ENCODE peak calls at places on chromosomes 5 and 9, in seven cellular contexts. One of them, this sample, is unnamed.
A peak's percentile ranks its signal among the peaks of the same experiment; 100 is the strongest.

GRCh38 chr5:113273949-113274348 is 160.8 kb downstream of the TSSK1B start:
- DNase-seq in A673: no peak
- DNase-seq in transverse colon: no peak
- DNase-seq in mesenchymal stem cell: no peak
- DNase-seq in Panc1: no peak
- DNase-seq in body of pancreas: no peak
- DNase-seq in neuronal stem cell: no peak
- DNase-seq in this sample: no peak

GRCh38 chr9:131281119-131281965 is 5.0 kb upstream of the FAM78A start:
- DNase-seq in neuronal stem cell: no peak
- DNase-seq in mesenchymal stem cell: no peak
- DNase-seq in body of pancreas: no peak
- DNase-seq in transverse colon: no peak
- DNase-seq in A673: no peak
- DNase-seq in Panc1: no peak
- DNase-seq in this sample: no peak

GRCh38 chr9:75531588-75531987 is 358.9 kb upstream of the PCSK5 start:
- DNase-seq in Panc1: no peak
- DNase-seq in body of pancreas: peak; percentile 4
- DNase-seq in neuronal stem cell: no peak
- DNase-seq in A673: no peak
- DNase-seq in mesenchymal stem cell: no peak
- DNase-seq in transverse colon: no peak
- DNase-seq in this sample: no peak

GRCh38 chr9:107778666-107779065 is 289.1 kb upstream of the KLF4 start:
- DNase-seq in mesenchymal stem cell: no peak
- DNase-seq in neuronal stem cell: no peak
- DNase-seq in Panc1: no peak
- DNase-seq in A673: no peak
- DNase-seq in body of pancreas: no peak
- DNase-seq in transverse colon: no peak
- DNase-seq in this sample: no peak

GRCh38 chr5:69079556-69079955 is 14.3 kb upstream of the SLC30A5 start:
- DNase-seq in mesenchymal stem cell: no peak
- DNase-seq in neuronal stem cell: no peak
- DNase-seq in body of pancreas: peak; percentile 77
- DNase-seq in A673: no peak
- DNase-seq in transverse colon: no peak
- DNase-seq in Panc1: no peak
- DNase-seq in this sample: no peak

GRCh38 chr5:122221857-122222256 is 90.2 kb upstream of the SNCAIP start:
- DNase-seq in A673: no peak
- DNase-seq in Panc1: no peak
- DNase-seq in mesenchymal stem cell: no peak
- DNase-seq in neuronal stem cell: no peak
- DNase-seq in transverse colon: no peak
- DNase-seq in body of pancreas: no peak
- DNase-seq in this sample: no peak

GRCh38 chr9:137150485-137151060 is 11.6 kb downstream of the GRIN1 start:
- DNase-seq in neuronal stem cell: no peak
- DNase-seq in body of pancreas: peak; percentile 56
- DNase-seq in mesenchymal stem cell: peak; percentile 21
- DNase-seq in transverse colon: peak; percentile 71
- DNase-seq in Panc1: no peak
- DNase-seq in A673: peak; percentile 76
- DNase-seq in this sample: no peak

GRCh38 chr9:121810489-121810888 is 159.1 kb downstream of the DAB2IP start:
- DNase-seq in body of pancreas: no peak
- DNase-seq in Panc1: no peak
- DNase-seq in mesenchymal stem cell: no peak
- DNase-seq in neuronal stem cell: no peak
- DNase-seq in transverse colon: no peak
- DNase-seq in A673: no peak
- DNase-seq in this sample: no peak

GRCh38 chr9:91844170-91844569 is 105.9 kb downstream of the ROR2 start:
- DNase-seq in transverse colon: peak; percentile 32
- DNase-seq in A673: no peak
- DNase-seq in Panc1: no peak
- DNase-seq in neuronal stem cell: no peak
- DNase-seq in mesenchymal stem cell: no peak
- DNase-seq in body of pancreas: peak; percentile 39
- DNase-seq in this sample: no peak

GRCh38 chr9:130741831-130742449 is 48.4 kb downstream of the EXOSC2 start:
- DNase-seq in neuronal stem cell: no peak
- DNase-seq in body of pancreas: no peak
- DNase-seq in transverse colon: no peak
- DNase-seq in A673: no peak
- DNase-seq in Panc1: no peak
- DNase-seq in mesenchymal stem cell: peak; percentile 33
- DNase-seq in this sample: no peak

GRCh38 chr5:34914671-34915138 is 599 bp downstream of the RAD1 start:
- DNase-seq in body of pancreas: peak; percentile 5
- DNase-seq in neuronal stem cell: no peak
- DNase-seq in mesenchymal stem cell: peak; percentile 59
- DNase-seq in Panc1: no peak
- DNase-seq in transverse colon: peak; percentile 34
- DNase-seq in A673: peak; percentile 21
- DNase-seq in this sample: peak; percentile 80

GRCh38 chr5:61916621-61917620 is 389.1 kb upstream of the KIF2A start:
- DNase-seq in mesenchymal stem cell: no peak
- DNase-seq in A673: no peak
- DNase-seq in Panc1: no peak
- DNase-seq in body of pancreas: peak; percentile 39
- DNase-seq in neuronal stem cell: no peak
- DNase-seq in transverse colon: no peak
- DNase-seq in this sample: no peak

GRCh38 chr5:7828269-7828668 is 22.7 kb downstream of the CFAP90 start:
- DNase-seq in body of pancreas: peak; percentile 61
- DNase-seq in neuronal stem cell: no peak
- DNase-seq in transverse colon: peak; percentile 11
- DNase-seq in mesenchymal stem cell: no peak
- DNase-seq in A673: no peak
- DNase-seq in Panc1: no peak
- DNase-seq in this sample: no peak

DNA sequence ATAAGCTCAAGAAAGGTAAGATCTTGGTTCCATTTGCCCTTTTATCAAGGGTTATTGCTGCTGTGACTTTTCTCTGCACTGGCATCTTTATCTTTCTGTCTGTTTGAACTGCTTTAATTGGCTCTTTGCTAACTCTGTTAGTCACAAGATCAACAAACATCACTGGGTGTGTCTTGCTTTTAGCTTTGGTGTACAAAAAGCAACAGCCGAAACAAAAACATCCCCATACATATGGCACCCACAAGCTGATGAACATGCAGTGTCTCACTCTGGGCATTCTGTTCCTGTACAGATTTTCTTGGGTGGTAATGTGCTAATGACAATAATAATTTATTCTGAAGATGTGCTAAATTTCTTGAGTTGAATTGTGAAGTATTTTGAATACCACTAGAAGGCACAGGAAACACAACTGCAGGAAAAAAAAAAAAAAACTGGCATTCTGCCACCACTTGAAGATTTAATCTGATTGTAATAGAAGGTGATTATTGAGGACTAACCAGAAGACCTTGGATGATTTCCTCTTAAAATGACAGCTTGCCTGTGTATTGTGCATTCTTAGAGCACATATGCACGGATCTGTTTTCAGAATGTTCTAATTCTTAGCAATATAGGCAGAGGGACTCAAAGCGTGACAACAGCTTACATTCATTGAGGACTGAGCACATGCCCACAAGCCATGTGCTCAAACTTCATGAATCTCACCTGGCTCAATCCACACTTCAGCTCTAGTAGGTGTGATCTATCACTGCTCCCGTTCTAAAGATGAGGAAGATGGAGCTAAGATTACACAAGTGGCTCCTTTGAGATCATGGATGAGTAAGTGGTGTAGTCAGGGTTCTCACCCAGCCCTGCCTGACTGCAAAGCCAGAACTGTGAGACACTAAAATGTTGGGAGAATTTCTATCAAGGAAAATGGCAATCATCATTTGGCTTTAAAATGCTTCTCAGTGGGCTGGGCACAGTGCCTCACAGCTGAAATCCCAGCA is 96.4 kb downstream of the EBF1 start:
- DNase-seq in A673: peak; percentile 55
- DNase-seq in Panc1: peak; percentile 47
- DNase-seq in mesenchymal stem cell: peak; percentile 38
- DNase-seq in neuronal stem cell: no peak
- DNase-seq in transverse colon: no peak
- DNase-seq in body of pancreas: no peak
- DNase-seq in this sample: no peak
- H3K4me1 ChIP-seq in A673: peaks cover 11% of the 10 kb centered on the region
- H3K4me1 ChIP-seq in Panc1: no peaks in the 10 kb centered on the region
- H3K4me1 ChIP-seq in mesenchymal stem cell: no peaks in the 10 kb centered on the region
- H3K4me1 ChIP-seq in neuronal stem cell: no peaks in the 10 kb centered on the region
- H3K4me1 ChIP-seq in transverse colon: no peaks in the 10 kb centered on the region
- H3K4me1 ChIP-seq in body of pancreas: no peaks in the 10 kb centered on the region
- H3K4me1 ChIP-seq in this sample: no peaks in the 10 kb centered on the region

GRCh38 chr9:113592806-113593575 is 129.5 kb downstream of the RGS3 start:
- DNase-seq in body of pancreas: no peak
- DNase-seq in transverse colon: no peak
- DNase-seq in Panc1: no peak
- DNase-seq in mesenchymal stem cell: no peak
- DNase-seq in neuronal stem cell: no peak
- DNase-seq in A673: no peak
- DNase-seq in this sample: peak; percentile 10

GRCh38 chr9:113590991-113591898 is 127.7 kb downstream of the RGS3 start:
- DNase-seq in Panc1: no peak
- DNase-seq in neuronal stem cell: peak; percentile 79
- DNase-seq in A673: peak; percentile 84
- DNase-seq in mesenchymal stem cell: peak; percentile 80
- DNase-seq in transverse colon: peak; percentile 78
- DNase-seq in body of pancreas: peak; percentile 85
- DNase-seq in this sample: peak; percentile 89

GRCh38 chr9:113591899-113592625 is 128.5 kb downstream of the RGS3 start:
- DNase-seq in neuronal stem cell: no peak
- DNase-seq in A673: no peak
- DNase-seq in Panc1: no peak
- DNase-seq in transverse colon: no peak
- DNase-seq in body of pancreas: no peak
- DNase-seq in mesenchymal stem cell: no peak
- DNase-seq in this sample: peak; percentile 35

GRCh38 chr9:113594484-113595299 is 131.2 kb downstream of the RGS3 start:
- DNase-seq in mesenchymal stem cell: peak; percentile 26
- DNase-seq in body of pancreas: peak; percentile 66
- DNase-seq in transverse colon: no peak
- DNase-seq in A673: no peak
- DNase-seq in Panc1: no peak
- DNase-seq in neuronal stem cell: no peak
- DNase-seq in this sample: peak; percentile 74

DNA sequence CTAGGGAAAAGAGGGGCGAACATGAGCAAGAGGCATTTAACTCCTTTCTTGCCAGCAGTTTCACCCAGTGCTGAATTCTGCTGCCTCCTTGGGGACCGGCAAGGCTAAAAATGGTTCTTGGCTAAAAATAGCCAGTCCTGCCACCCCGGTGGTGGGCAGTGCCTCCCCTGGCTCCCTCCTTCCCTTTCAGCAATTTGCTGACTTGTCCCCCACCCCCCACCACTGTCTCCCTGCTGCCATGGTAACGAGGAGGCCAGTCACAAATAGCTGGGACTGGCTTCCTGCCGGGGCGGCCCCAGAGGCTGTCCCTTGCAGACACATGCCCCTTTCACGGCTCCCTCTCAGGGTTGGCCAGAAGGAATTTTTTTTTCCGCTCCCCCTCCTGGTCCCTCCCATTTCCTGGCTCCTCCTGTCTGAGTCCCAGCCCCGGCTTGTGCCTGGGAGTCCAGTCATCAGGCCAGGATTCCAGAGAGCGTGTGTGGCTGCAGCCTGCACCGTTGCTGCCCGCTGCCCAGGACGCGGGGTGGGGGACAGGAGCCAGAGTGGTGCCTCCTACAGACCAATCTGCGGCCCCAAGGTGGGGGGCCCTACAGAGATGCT is 130.3 kb downstream of the RGS3 start:
- DNase-seq in neuronal stem cell: peak; percentile 98
- DNase-seq in mesenchymal stem cell: peak; percentile 100
- DNase-seq in transverse colon: peak; percentile 76
- DNase-seq in A673: peak; percentile 97
- DNase-seq in body of pancreas: peak; percentile 96
- DNase-seq in Panc1: peak; percentile 87
- DNase-seq in this sample: peak; percentile 98
- H3K4me3 ChIP-seq in neuronal stem cell: peak overlapping the region; percentile 78
- H3K4me3 ChIP-seq in mesenchymal stem cell: peak overlapping the region; percentile 69
- H3K4me3 ChIP-seq in transverse colon: peak overlapping the region; percentile 12
- H3K4me3 ChIP-seq in A673: peak overlapping the region; percentile 45
- H3K4me3 ChIP-seq in body of pancreas: peak overlapping the region; percentile 12
- H3K4me3 ChIP-seq in Panc1: peak overlapping the region; percentile 55
- H3K4me3 ChIP-seq in this sample: peak overlapping the region; percentile 88

GRCh38 chr9:135768516-135769218 is 66.7 kb downstream of the KCNT1 start:
- DNase-seq in neuronal stem cell: no peak
- DNase-seq in body of pancreas: no peak
- DNase-seq in mesenchymal stem cell: no peak
- DNase-seq in Panc1: no peak
- DNase-seq in transverse colon: no peak
- DNase-seq in A673: no peak
- DNase-seq in this sample: no peak
- H3K9me3 ChIP-seq in neuronal stem cell: peaks cover 7% of the 10 kb centered on the region
- H3K9me3 ChIP-seq in body of pancreas: no peaks in the 10 kb centered on the region
- H3K9me3 ChIP-seq in mesenchymal stem cell: peaks cover 9% of the 10 kb centered on the region
- H3K9me3 ChIP-seq in Panc1: no peaks in the 10 kb centered on the region
- H3K9me3 ChIP-seq in transverse colon: no peaks in the 10 kb centered on the region
- H3K9me3 ChIP-seq in A673: no peaks in the 10 kb centered on the region
- H3K9me3 ChIP-seq in this sample: no peaks in the 10 kb centered on the region

GRCh38 chr9:129419382-129419899 is 201.5 kb downstream of the C9orf50 start:
- DNase-seq in A673: no peak
- DNase-seq in neuronal stem cell: no peak
- DNase-seq in mesenchymal stem cell: no peak
- DNase-seq in Panc1: no peak
- DNase-seq in body of pancreas: no peak
- DNase-seq in transverse colon: no peak
- DNase-seq in this sample: no peak

GRCh38 chr9:129422032-129422842 is 198.7 kb downstream of the C9orf50 start:
- DNase-seq in mesenchymal stem cell: no peak
- DNase-seq in transverse colon: no peak
- DNase-seq in neuronal stem cell: no peak
- DNase-seq in A673: no peak
- DNase-seq in Panc1: no peak
- DNase-seq in body of pancreas: no peak
- DNase-seq in this sample: no peak

GRCh38 chr9:129422843-129423700 is 197.8 kb downstream of the C9orf50 start:
- DNase-seq in Panc1: no peak
- DNase-seq in A673: no peak
- DNase-seq in transverse colon: no peak
- DNase-seq in neuronal stem cell: no peak
- DNase-seq in body of pancreas: no peak
- DNase-seq in mesenchymal stem cell: peak; percentile 34
- DNase-seq in this sample: peak; percentile 85

GRCh38 chr9:129420721-129421120 is 200.2 kb downstream of the C9orf50 start:
- DNase-seq in neuronal stem cell: no peak
- DNase-seq in Panc1: no peak
- DNase-seq in mesenchymal stem cell: no peak
- DNase-seq in A673: no peak
- DNase-seq in transverse colon: no peak
- DNase-seq in body of pancreas: no peak
- DNase-seq in this sample: no peak

DNA sequence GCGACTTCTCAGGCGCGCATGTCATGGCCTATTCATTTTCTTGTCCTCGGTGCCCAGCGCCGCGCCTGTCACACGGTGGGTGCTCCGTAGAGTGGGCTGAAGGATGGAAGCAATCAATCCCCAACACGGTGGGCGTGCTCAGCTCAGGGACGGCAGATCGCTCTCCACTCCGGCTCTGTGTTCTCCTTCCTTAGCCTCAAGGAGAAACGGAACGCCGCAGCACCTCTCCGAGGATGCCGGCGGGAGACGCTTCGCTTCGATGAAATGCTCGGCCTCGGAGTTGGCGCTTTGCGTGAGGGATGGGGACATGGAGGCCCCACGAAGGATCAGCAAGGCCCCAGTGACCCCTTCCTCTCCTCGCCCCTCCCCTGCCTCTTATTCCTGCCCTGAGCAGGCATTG is 199.5 kb downstream of the C9orf50 start:
- DNase-seq in neuronal stem cell: no peak
- DNase-seq in transverse colon: no peak
- DNase-seq in Panc1: no peak
- DNase-seq in mesenchymal stem cell: no peak
- DNase-seq in body of pancreas: no peak
- DNase-seq in A673: no peak
- DNase-seq in this sample: no peak
- H3K4me1 ChIP-seq in neuronal stem cell: peaks cover 15% of the 10 kb centered on the region
- H3K4me1 ChIP-seq in transverse colon: no peaks in the 10 kb centered on the region
- H3K4me1 ChIP-seq in Panc1: peaks cover 19% of the 10 kb centered on the region
- H3K4me1 ChIP-seq in mesenchymal stem cell: peaks cover 24% of the 10 kb centered on the region
- H3K4me1 ChIP-seq in body of pancreas: no peaks in the 10 kb centered on the region
- H3K4me1 ChIP-seq in A673: peaks cover 5% of the 10 kb centered on the region
- H3K4me1 ChIP-seq in this sample: peaks cover 11% of the 10 kb centered on the region

This sample was measured in kidney.